ENCODE peak calls at places on chromosome 20, in four cellular contexts. One of them, this sample, is unnamed. For H3K36me3, the result is how much of the 10 kb centered on the place peaks cover.

GRCh38 chr20:37833172-37833915 is 69.6 kb upstream of the VSTM2L start:
- DNase-seq in mesendoderm: no peak
- DNase-seq in pancreas: no peak
- DNase-seq in adrenal gland: no peak
- DNase-seq in this sample: no peak

GRCh38 chr20:41848180-41848579 is 230.0 kb upstream of the CHD6 start:
- DNase-seq in mesendoderm: peak
- DNase-seq in pancreas: no peak
- DNase-seq in adrenal gland: no peak
- DNase-seq in this sample: no peak

GRCh38 chr20:19771031-19771430 is 13.0 kb downstream of the RIN2 start:
- DNase-seq in mesendoderm: no peak
- DNase-seq in pancreas: no peak
- DNase-seq in adrenal gland: no peak
- DNase-seq in this sample: no peak

GRCh38 chr20:18400460-18400859 is 66.4 kb downstream of the DZANK1 start:
- DNase-seq in adrenal gland: no peak
- DNase-seq in pancreas: no peak
- DNase-seq in mesendoderm: no peak
- DNase-seq in this sample: no peak

GRCh38 chr20:21548390-21549035 is 34.6 kb upstream of the NKX2-2 start:
- DNase-seq in adrenal gland: no peak
- DNase-seq in mesendoderm: no peak
- DNase-seq in pancreas: no peak
- DNase-seq in this sample: no peak

GRCh38 chr20:46572181-46572580 is 21.7 kb upstream of the OCSTAMP start:
- DNase-seq in adrenal gland: no peak
- DNase-seq in pancreas: peak
- DNase-seq in mesendoderm: no peak
- DNase-seq in this sample: no peak

GRCh38 chr20:10982692-10983091 is 308.9 kb upstream of the JAG1 start:
- DNase-seq in mesendoderm: peak
- DNase-seq in pancreas: peak
- DNase-seq in adrenal gland: peak
- DNase-seq in this sample: peak

GRCh38 chr20:58584051-58584824 is 66.8 kb upstream of the STX16 start:
- DNase-seq in pancreas: no peak
- DNase-seq in mesendoderm: no peak
- DNase-seq in adrenal gland: no peak
- DNase-seq in this sample: peak

GRCh38 chr20:4341804-4342560 is 326.6 kb upstream of the RNF24 start:
- DNase-seq in pancreas: no peak
- DNase-seq in mesendoderm: no peak
- DNase-seq in adrenal gland: no peak
- DNase-seq in this sample: no peak

GRCh38 chr20:22535483-22535882 is 48.9 kb downstream of the FOXA2 start:
- DNase-seq in adrenal gland: no peak
- DNase-seq in mesendoderm: no peak
- DNase-seq in pancreas: no peak
- DNase-seq in this sample: no peak

GRCh38 chr20:63087236-63087871 is 80.6 kb upstream of the BHLHE23 start:
- DNase-seq in pancreas: no peak
- DNase-seq in mesendoderm: no peak
- DNase-seq in adrenal gland: no peak
- DNase-seq in this sample: peak

GRCh38 chr20:4038676-4039075 is 23.3 kb upstream of the RNF24 start:
- DNase-seq in mesendoderm: no peak
- DNase-seq in adrenal gland: no peak
- DNase-seq in pancreas: no peak
- DNase-seq in this sample: no peak

GRCh38 chr20:47809561-47809960 is 24.3 kb upstream of the SULF2 start:
- DNase-seq in mesendoderm: peak
- DNase-seq in pancreas: no peak
- DNase-seq in adrenal gland: no peak
- DNase-seq in this sample: no peak

GRCh38 chr20:44271915-44272663 is 25.0 kb downstream of the GDAP1L1 start:
- DNase-seq in adrenal gland: no peak
- DNase-seq in pancreas: no peak
- DNase-seq in mesendoderm: peak
- DNase-seq in this sample: no peak

GRCh38 chr20:32435449-32436107 is 77.4 kb downstream of the ASXL1 start:
- DNase-seq in mesendoderm: no peak
- DNase-seq in adrenal gland: no peak
- DNase-seq in pancreas: no peak
- DNase-seq in this sample: no peak
- H3K36me3 ChIP-seq in mesendoderm: under half
- H3K36me3 ChIP-seq in adrenal gland: half or more
- H3K36me3 ChIP-seq in pancreas: under half
- H3K36me3 ChIP-seq in this sample: half or more

GRCh38 chr20:38842017-38842416 is 36.5 kb downstream of the PPP1R16B start:
- DNase-seq in mesendoderm: no peak
- DNase-seq in adrenal gland: no peak
- DNase-seq in pancreas: no peak
- DNase-seq in this sample: no peak
- H3K4me3 ChIP-seq in mesendoderm: no peak
- H3K4me3 ChIP-seq in adrenal gland: no peak
- H3K4me3 ChIP-seq in pancreas: no peak
- H3K4me3 ChIP-seq in this sample: no peak

GRCh38 chr20:57369601-57370000 is 18.5 kb downstream of the RAE1 start:
- DNase-seq in pancreas: no peak
- DNase-seq in adrenal gland: no peak
- DNase-seq in mesendoderm: no peak
- DNase-seq in this sample: no peak
- H3K36me3 ChIP-seq in pancreas: under half
- H3K36me3 ChIP-seq in adrenal gland: half or more
- H3K36me3 ChIP-seq in mesendoderm: under half
- H3K36me3 ChIP-seq in this sample: half or more

GRCh38 chr20:8020314-8021079 is 936 bp upstream of the TMX4 start:
- DNase-seq in mesendoderm: no peak
- DNase-seq in pancreas: no peak
- DNase-seq in adrenal gland: no peak
- DNase-seq in this sample: no peak
- H3K4me3 ChIP-seq in mesendoderm: no peak
- H3K4me3 ChIP-seq in pancreas: no peak
- H3K4me3 ChIP-seq in adrenal gland: no peak
- H3K4me3 ChIP-seq in this sample: peak